ENCODE peak calls at places on chromosome 1, in four cellular contexts. K is hepatocyte, R is stomach, X is breast epithelium. F is an unnamed sample. For H3K4me1, the result is how much of the 10 kb centered on the place peaks cover.

GRCh38 chr1:233368106-233368783 is 40.7 kb downstream of the MAP3K21 start:
- DNase-seq in K (no peak), R (no peak), X (no peak), F (no peak)

GRCh38 chr1:198909973-198910372 is 271.1 kb downstream of the PTPRC start:
- DNase-seq in K (no peak), R (no peak), X (no peak), F (no peak)

GRCh38 chr1:27940297-27940696 is 5.5 kb downstream of the SMPDL3B start:
- DNase-seq in K (no peak), R (peak), X (no peak), F (no peak)

GRCh38 chr1:23100074-23100748 is 68.4 kb downstream of the LUZP1 start:
- DNase-seq in K (peak), R (peak), X (peak), F (no peak)

GRCh38 chr1:44811714-44812151 is 3.4 kb downstream of the BTBD19 start:
- DNase-seq in K (peak), R (no peak), X (no peak), F (no peak)

GRCh38 chr1:225470691-225471452 is 43.0 kb upstream of the LBR start:
- DNase-seq in K (no peak), R (no peak), X (no peak), F (no peak)

GRCh38 chr1:210359255-210359654 is 30.6 kb downstream of the HHAT start:
- DNase-seq in K (no peak), R (no peak), X (no peak), F (no peak)

GRCh38 chr1:23448846-23449245 is 24.3 kb upstream of the TCEA3 start:
- DNase-seq in K (no peak), R (no peak), X (no peak), F (no peak)

GRCh38 chr1:38696371-38696770 is 163.2 kb downstream of the RRAGC start:
- DNase-seq in K (no peak), R (no peak), X (no peak), F (no peak)

GRCh38 chr1:112722601-112723510 is 7.7 kb upstream of the PPM1J start:
- DNase-seq in K (peak), R (no peak), X (no peak), F (no peak)

GRCh38 chr1:96845464-96845863 is 123.9 kb downstream of the PTBP2 start:
- DNase-seq in K (peak), R (peak), X (no peak), F (no peak)

GRCh38 chr1:226407497-226408284 is at the start of gene PARP1:
- DNase-seq in K (peak), R (peak), X (peak), F (peak)

GRCh38 chr1:183571678-183572268 is 18.5 kb downstream of the NCF2 start:
- DNase-seq in K (no peak), R (no peak), X (no peak), F (no peak)

GRCh38 chr1:44553771-44554170 is 120.5 kb downstream of the TMEM53 start:
- DNase-seq in K (peak), R (no peak), X (no peak), F (no peak)

GRCh38 chr1:183810756-183811155 is 5.8 kb downstream of the RGL1 start:
- DNase-seq in K (no peak), R (no peak), X (no peak), F (no peak)

GRCh38 chr1:52423771-52424170 is 19.4 kb downstream of the PRPF38A start:
- DNase-seq in K (no peak), R (no peak), X (no peak), F (no peak)

GRCh38 chr1:154714638-154715037 is 106.7 kb upstream of the ADAR start:
- DNase-seq in K (no peak), R (peak), X (no peak), F (no peak)

GRCh38 chr1:100578201-100578600 is 40.3 kb downstream of the GPR88 start:
- DNase-seq in K (no peak), R (no peak), X (no peak), F (no peak)

GRCh38 chr1:232944342-232944741 is 6.1 kb upstream of the NTPCR start:
- DNase-seq in K (no peak), R (no peak), X (no peak), F (no peak)

GRCh38 chr1:156072251-156072650 is 10.0 kb downstream of the MEX3A start:
- DNase-seq in K (no peak), R (no peak), X (no peak), F (no peak)

GRCh38 chr1:99659755-99660210 is 13.9 kb downstream of the PALMD start:
- DNase-seq in K (no peak), R (no peak), X (peak), F (no peak)

GRCh38 chr1:32151319-32151787 is 28.1 kb upstream of the TXLNA start:
- DNase-seq in K (peak), R (no peak), X (no peak), F (no peak)

GRCh38 chr1:30888391-30888790 is 20.2 kb downstream of the SDC3 start:
- DNase-seq in K (peak), R (no peak), X (peak), F (no peak)

GRCh38 chr1:162283657-162284056 is 93.0 kb downstream of the SPATA46 start:
- DNase-seq in K (no peak), R (peak), X (peak), F (no peak)

GRCh38 chr1:225840223-225840610 is 30.3 kb downstream of the EPHX1 start:
- DNase-seq in K (no peak), R (no peak), X (no peak), F (no peak)

GRCh38 chr1:66090863-66091457 is 298.3 kb downstream of the PDE4B start:
- DNase-seq in K (no peak), R (no peak), X (no peak), F (no peak)

GRCh38 chr1:99266731-99267130 is 2.4 kb downstream of the PLPPR4 start:
- DNase-seq in K (no peak), R (no peak), X (no peak), F (no peak)

GRCh38 chr1:47228644-47229030 is 3.4 kb downstream of the TAL1 start:
- DNase-seq in K (no peak), R (no peak), X (no peak), F (no peak)

GRCh38 chr1:6222644-6223043 is 13.1 kb downstream of the ICMT start:
- DNase-seq in K (peak), R (no peak), X (no peak), F (no peak)

GRCh38 chr1:157734328-157734727 is 33.8 kb upstream of the FCRL3 start:
- DNase-seq in K (no peak), R (no peak), X (no peak), F (no peak)

GRCh38 chr1:9878421-9878820 is 31.6 kb downstream of the CTNNBIP1 start:
- DNase-seq in K (no peak), R (no peak), X (no peak), F (no peak)

GRCh38 chr1:10691740-10692125 is 104.7 kb downstream of the CASZ1 start:
- DNase-seq in K (peak), R (no peak), X (no peak), F (no peak)

GRCh38 chr1:51620470-51620869 is 3.6 kb downstream of the OSBPL9 start:
- DNase-seq in K (no peak), R (no peak), X (no peak), F (no peak)

GRCh38 chr1:209860293-209860881 is 32.6 kb downstream of the UTP25 start:
- DNase-seq in K (peak), R (peak), X (peak), F (peak)

GRCh38 chr1:236292425-236292824 is 10.7 kb upstream of the ERO1B start:
- DNase-seq in K (no peak), R (peak), X (no peak), F (no peak)

GRCh38 chr1:154999651-155000474 is 2.7 kb upstream of the ZBTB7B start:
- DNase-seq in K (peak), R (peak), X (peak), F (no peak)

GRCh38 chr1:197200468-197200899 is 54.0 kb upstream of the ASPM start:
- DNase-seq in K (peak), R (no peak), X (no peak), F (no peak)

GRCh38 chr1:150408800-150409199 is 44.9 kb downstream of the RPRD2 start:
- DNase-seq in K (no peak), R (no peak), X (no peak), F (no peak)

GRCh38 chr1:150406483-150406882 is 42.5 kb downstream of the RPRD2 start:
- DNase-seq in K (no peak), R (no peak), X (no peak), F (no peak)

GRCh38 chr1:150405660-150406059 is 41.7 kb downstream of the RPRD2 start:
- DNase-seq in K (no peak), R (no peak), X (no peak), F (no peak)

GRCh38 chr1:150409504-150410362 is 45.8 kb downstream of the RPRD2 start:
- DNase-seq in K (peak), R (no peak), X (no peak), F (peak)

DNA sequence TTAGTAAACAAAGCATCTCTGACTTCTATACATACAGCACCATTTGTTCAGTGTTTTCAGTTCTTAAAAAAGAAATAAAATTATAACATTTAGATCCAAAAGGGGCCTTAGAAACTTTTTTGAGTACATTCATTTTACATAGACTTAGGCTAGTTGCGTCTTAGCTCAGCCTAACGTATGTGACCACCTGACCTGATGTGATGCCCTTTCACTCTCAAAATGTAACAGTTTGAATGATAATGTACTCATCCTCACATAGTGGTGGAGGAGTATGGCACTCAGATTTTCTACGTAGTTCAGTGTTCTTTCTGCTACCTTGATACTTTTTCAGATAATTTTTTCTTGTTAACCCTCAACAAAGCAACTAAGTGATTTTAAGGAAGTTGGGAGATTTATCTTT is 43.4 kb downstream of the RPRD2 start:
- DNase-seq in K (no peak), R (no peak), X (no peak), F (no peak)
- H3K4me1 ChIP-seq in K (under half), R (half or more), X (under half), F (under half)

GRCh38 chr1:74504125-74505065 is 8.0 kb downstream of the LRRC53 start:
- DNase-seq in K (peak), R (no peak), X (no peak), F (peak)

GRCh38 chr1:74508449-74508848 is 4.0 kb downstream of the LRRC53 start:
- DNase-seq in K (no peak), R (no peak), X (no peak), F (no peak)

GRCh38 chr1:74505133-74505532 is 7.3 kb downstream of the LRRC53 start:
- DNase-seq in K (peak), R (no peak), X (no peak), F (no peak)

GRCh38 chr1:74506311-74506710 is 6.1 kb downstream of the LRRC53 start:
- DNase-seq in K (no peak), R (no peak), X (no peak), F (no peak)

DNA sequence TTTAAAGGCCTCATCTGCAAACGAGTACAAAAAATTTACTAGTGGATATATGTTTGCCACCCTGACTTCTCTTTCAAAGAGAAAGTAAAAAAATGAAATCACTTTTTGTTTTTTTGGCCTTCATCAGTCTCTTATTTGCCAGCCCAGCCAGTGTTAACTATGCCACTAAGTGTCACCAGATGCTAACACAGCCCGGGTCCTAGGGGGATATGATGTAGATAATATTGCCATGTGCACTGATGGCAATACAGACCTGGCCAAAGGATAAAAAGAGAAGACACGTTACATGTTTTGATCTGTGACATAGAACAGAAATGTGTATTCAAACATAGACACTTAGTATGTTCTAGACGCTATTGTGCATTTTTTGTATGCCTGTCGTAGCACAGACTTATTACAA is 6.5 kb downstream of the LRRC53 start:
- DNase-seq in K (no peak), R (no peak), X (no peak), F (no peak)
- H3K4me3 ChIP-seq in K (no peak), R (no peak), X (no peak), F (no peak)

GRCh38 chr1:204478166-204478899 is 16.3 kb downstream of the PIK3C2B start:
- DNase-seq in K (no peak), R (no peak), X (no peak), F (no peak)
- H3K4me1 ChIP-seq in K (under half), R (half or more), X (under half), F (under half)

GRCh38 chr1:1132042-1132927 is 16.4 kb upstream of the C1orf159 start:
- DNase-seq in K (peak), R (peak), X (peak), F (no peak)

GRCh38 chr1:1135339-1136111 is 19.6 kb upstream of the C1orf159 start:
- DNase-seq in K (no peak), R (no peak), X (no peak), F (no peak)

GRCh38 chr1:1134300-1134961 is 18.5 kb upstream of the C1orf159 start:
- DNase-seq in K (no peak), R (no peak), X (no peak), F (no peak)

GRCh38 chr1:1136547-1137230 is 20.8 kb upstream of the C1orf159 start:
- DNase-seq in K (peak), R (peak), X (no peak), F (no peak)

GRCh38 chr1:1132928-1133750 is 17.2 kb upstream of the C1orf159 start:
- DNase-seq in K (no peak), R (peak), X (no peak), F (no peak)
- H3K4me3 ChIP-seq in K (no peak), R (peak), X (no peak), F (no peak)

GRCh38 chr1:245875581-245876263 is 631.4 kb downstream of the SMYD3 start:
- DNase-seq in K (no peak), R (no peak), X (no peak), F (no peak)
- H3K4me1 ChIP-seq in K (half or more), R (under half), X (under half), F (under half)

F was measured in lung.